ENCODE peak calls at places on chromosome 9, in six cellular contexts. One of them, this sample, is unnamed.

GRCh38 chr9:135771401-135772051 is 69.5 kb downstream of the KCNT1 start:
- DNase-seq in WTC11: no peak
- DNase-seq in endothelial cell: no peak
- DNase-seq in MCF 10A: no peak
- DNase-seq in Peyer's patch: no peak
- DNase-seq in sigmoid colon: no peak
- DNase-seq in this sample: no peak

GRCh38 chr9:87390361-87390760 is 107.3 kb upstream of the DAPK1 start:
- DNase-seq in WTC11: no peak
- DNase-seq in endothelial cell: no peak
- DNase-seq in MCF 10A: no peak
- DNase-seq in Peyer's patch: no peak
- DNase-seq in sigmoid colon: no peak
- DNase-seq in this sample: no peak

GRCh38 chr9:35760651-35761050 is 6.6 kb upstream of the MSMP start:
- DNase-seq in WTC11: no peak
- DNase-seq in endothelial cell: peak; percentile 28
- DNase-seq in MCF 10A: peak; percentile 59
- DNase-seq in Peyer's patch: no peak
- DNase-seq in sigmoid colon: no peak
- DNase-seq in this sample: no peak

GRCh38 chr9:130211548-130212226 is 39.5 kb downstream of the NCS1 start:
- DNase-seq in WTC11: no peak
- DNase-seq in endothelial cell: no peak
- DNase-seq in MCF 10A: no peak
- DNase-seq in Peyer's patch: no peak
- DNase-seq in sigmoid colon: no peak
- DNase-seq in this sample: no peak

GRCh38 chr9:126682928-126683697 is 69.4 kb downstream of the LMX1B start:
- DNase-seq in WTC11: no peak
- DNase-seq in endothelial cell: no peak
- DNase-seq in MCF 10A: no peak
- DNase-seq in Peyer's patch: no peak
- DNase-seq in sigmoid colon: no peak
- DNase-seq in this sample: peak; percentile 64

GRCh38 chr9:21681641-21682040 is 120.8 kb upstream of the MTAP start:
- DNase-seq in WTC11: no peak
- DNase-seq in endothelial cell: no peak
- DNase-seq in MCF 10A: peak; percentile 31
- DNase-seq in Peyer's patch: no peak
- DNase-seq in sigmoid colon: no peak
- DNase-seq in this sample: no peak

GRCh38 chr9:114513952-114514267 is 8.6 kb upstream of the WHRN start:
- DNase-seq in WTC11: no peak
- DNase-seq in endothelial cell: no peak
- DNase-seq in MCF 10A: no peak
- DNase-seq in Peyer's patch: no peak
- DNase-seq in sigmoid colon: no peak
- DNase-seq in this sample: no peak

GRCh38 chr9:100600511-100601079 is 22.7 kb downstream of the CAVIN4 start:
- DNase-seq in WTC11: no peak
- DNase-seq in endothelial cell: no peak
- DNase-seq in MCF 10A: no peak
- DNase-seq in Peyer's patch: no peak
- DNase-seq in sigmoid colon: no peak
- DNase-seq in this sample: no peak

GRCh38 chr9:74078647-74079046 is 418.5 kb upstream of the RORB start:
- DNase-seq in WTC11: no peak
- DNase-seq in endothelial cell: no peak
- DNase-seq in MCF 10A: peak; percentile 35
- DNase-seq in Peyer's patch: no peak
- DNase-seq in sigmoid colon: no peak
- DNase-seq in this sample: no peak

GRCh38 chr9:18699749-18700148 is 225.8 kb downstream of the ADAMTSL1 start:
- DNase-seq in WTC11: no peak
- DNase-seq in endothelial cell: no peak
- DNase-seq in MCF 10A: peak; percentile 11
- DNase-seq in Peyer's patch: no peak
- DNase-seq in sigmoid colon: no peak
- DNase-seq in this sample: no peak

GRCh38 chr9:99474186-99474585 is 252.1 kb downstream of the SEC61B start:
- DNase-seq in WTC11: no peak
- DNase-seq in endothelial cell: no peak
- DNase-seq in MCF 10A: no peak
- DNase-seq in Peyer's patch: no peak
- DNase-seq in sigmoid colon: no peak
- DNase-seq in this sample: no peak

GRCh38 chr9:1738511-1739100 is 276.5 kb upstream of the SMARCA2 start:
- DNase-seq in WTC11: no peak
- DNase-seq in endothelial cell: no peak
- DNase-seq in MCF 10A: no peak
- DNase-seq in Peyer's patch: no peak
- DNase-seq in sigmoid colon: no peak
- DNase-seq in this sample: no peak

GRCh38 chr9:1726993-1727759 is 288.0 kb upstream of the SMARCA2 start:
- DNase-seq in WTC11: peak; percentile 22
- DNase-seq in endothelial cell: peak; percentile 10
- DNase-seq in MCF 10A: peak; percentile 5
- DNase-seq in Peyer's patch: no peak
- DNase-seq in sigmoid colon: no peak
- DNase-seq in this sample: no peak

GRCh38 chr9:1729631-1730030 is 285.5 kb upstream of the SMARCA2 start:
- DNase-seq in WTC11: no peak
- DNase-seq in endothelial cell: no peak
- DNase-seq in MCF 10A: no peak
- DNase-seq in Peyer's patch: no peak
- DNase-seq in sigmoid colon: no peak
- DNase-seq in this sample: no peak

GRCh38 chr9:1732670-1733069 is 282.5 kb upstream of the SMARCA2 start:
- DNase-seq in WTC11: no peak
- DNase-seq in endothelial cell: no peak
- DNase-seq in MCF 10A: peak; percentile 36
- DNase-seq in Peyer's patch: no peak
- DNase-seq in sigmoid colon: no peak
- DNase-seq in this sample: no peak
- TF ChIP-seq CTCF in WTC11: no peak
- TF ChIP-seq CTCF in endothelial cell: no peak
- TF ChIP-seq CTCF in MCF 10A: peak; percentile 36
- TF ChIP-seq CTCF in Peyer's patch: no peak
- TF ChIP-seq CTCF in sigmoid colon: no peak
- TF ChIP-seq CTCF in this sample: no peak

DNA sequence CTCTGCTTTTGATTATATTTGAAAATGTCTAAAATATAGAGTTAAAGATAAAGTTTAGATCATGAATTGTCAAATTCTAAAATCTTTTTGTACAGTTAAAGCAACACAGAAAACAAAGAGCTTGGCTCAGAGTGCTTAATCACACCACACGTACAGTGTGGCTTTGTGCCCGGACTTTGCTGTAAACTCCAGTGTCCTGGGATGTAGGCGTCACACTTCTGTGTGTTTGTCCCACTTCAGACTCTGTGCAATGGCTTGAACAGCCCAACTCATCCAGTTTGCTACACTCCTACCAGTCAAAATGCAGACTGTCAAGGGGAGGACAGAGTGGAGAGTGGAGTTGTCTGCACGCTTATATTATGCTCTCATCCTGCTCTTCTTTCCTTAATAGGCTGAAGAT is 45.3 kb downstream of the SMARCA2 start:
- DNase-seq in WTC11: no peak
- DNase-seq in endothelial cell: no peak
- DNase-seq in MCF 10A: no peak
- DNase-seq in Peyer's patch: no peak
- DNase-seq in sigmoid colon: no peak
- DNase-seq in this sample: no peak
- TF ChIP-seq CTCF in WTC11: no peak
- TF ChIP-seq CTCF in endothelial cell: no peak
- TF ChIP-seq CTCF in MCF 10A: no peak
- TF ChIP-seq CTCF in Peyer's patch: no peak
- TF ChIP-seq CTCF in sigmoid colon: no peak
- TF ChIP-seq CTCF in this sample: no peak

GRCh38 chr9:128456613-128457061 is 831 bp downstream of the ODF2 start:
- DNase-seq in WTC11: peak; percentile 68
- DNase-seq in endothelial cell: peak; percentile 33
- DNase-seq in MCF 10A: peak; percentile 78
- DNase-seq in Peyer's patch: peak; percentile 74
- DNase-seq in sigmoid colon: peak; percentile 86
- DNase-seq in this sample: peak; percentile 72
- TF ChIP-seq CTCF in WTC11: no peak
- TF ChIP-seq CTCF in endothelial cell: no peak
- TF ChIP-seq CTCF in MCF 10A: no peak
- TF ChIP-seq CTCF in Peyer's patch: no peak
- TF ChIP-seq CTCF in sigmoid colon: no peak
- TF ChIP-seq CTCF in this sample: no peak

GRCh38 chr9:26856413-26857032 is 36.1 kb downstream of the CAAP1 start:
- DNase-seq in WTC11: peak; percentile 46
- DNase-seq in endothelial cell: peak; percentile 50
- DNase-seq in MCF 10A: peak; percentile 76
- DNase-seq in Peyer's patch: no peak
- DNase-seq in sigmoid colon: no peak
- DNase-seq in this sample: peak; percentile 36
- TF ChIP-seq CTCF in WTC11: peak; percentile 48
- TF ChIP-seq CTCF in endothelial cell: peak; percentile 64
- TF ChIP-seq CTCF in MCF 10A: peak; percentile 83
- TF ChIP-seq CTCF in Peyer's patch: peak; percentile 78
- TF ChIP-seq CTCF in sigmoid colon: no peak
- TF ChIP-seq CTCF in this sample: peak; percentile 68

GRCh38 chr9:77756449-77756848 is 108.3 kb upstream of the GNA14 start:
- DNase-seq in WTC11: no peak
- DNase-seq in endothelial cell: no peak
- DNase-seq in MCF 10A: no peak
- DNase-seq in Peyer's patch: no peak
- DNase-seq in sigmoid colon: no peak
- DNase-seq in this sample: no peak
- TF ChIP-seq CTCF in WTC11: no peak
- TF ChIP-seq CTCF in endothelial cell: no peak
- TF ChIP-seq CTCF in MCF 10A: no peak
- TF ChIP-seq CTCF in Peyer's patch: no peak
- TF ChIP-seq CTCF in sigmoid colon: no peak
- TF ChIP-seq CTCF in this sample: no peak

GRCh38 chr9:70602364-70603019 is 188.0 kb upstream of the KLF9 start:
- DNase-seq in WTC11: peak; percentile 52
- DNase-seq in endothelial cell: peak; percentile 49
- DNase-seq in MCF 10A: peak; percentile 83
- DNase-seq in Peyer's patch: no peak
- DNase-seq in sigmoid colon: peak; percentile 85
- DNase-seq in this sample: peak; percentile 52

GRCh38 chr9:70603020-70603411 is 188.6 kb upstream of the KLF9 start:
- DNase-seq in WTC11: no peak
- DNase-seq in endothelial cell: no peak
- DNase-seq in MCF 10A: no peak
- DNase-seq in Peyer's patch: no peak
- DNase-seq in sigmoid colon: no peak
- DNase-seq in this sample: no peak

GRCh38 chr9:70600479-70600878 is 186.0 kb upstream of the KLF9 start:
- DNase-seq in WTC11: no peak
- DNase-seq in endothelial cell: no peak
- DNase-seq in MCF 10A: peak; percentile 18
- DNase-seq in Peyer's patch: no peak
- DNase-seq in sigmoid colon: peak; percentile 82
- DNase-seq in this sample: no peak

GRCh38 chr9:70597886-70598285 is 183.4 kb upstream of the KLF9 start:
- DNase-seq in WTC11: no peak
- DNase-seq in endothelial cell: no peak
- DNase-seq in MCF 10A: no peak
- DNase-seq in Peyer's patch: no peak
- DNase-seq in sigmoid colon: no peak
- DNase-seq in this sample: no peak

DNA sequence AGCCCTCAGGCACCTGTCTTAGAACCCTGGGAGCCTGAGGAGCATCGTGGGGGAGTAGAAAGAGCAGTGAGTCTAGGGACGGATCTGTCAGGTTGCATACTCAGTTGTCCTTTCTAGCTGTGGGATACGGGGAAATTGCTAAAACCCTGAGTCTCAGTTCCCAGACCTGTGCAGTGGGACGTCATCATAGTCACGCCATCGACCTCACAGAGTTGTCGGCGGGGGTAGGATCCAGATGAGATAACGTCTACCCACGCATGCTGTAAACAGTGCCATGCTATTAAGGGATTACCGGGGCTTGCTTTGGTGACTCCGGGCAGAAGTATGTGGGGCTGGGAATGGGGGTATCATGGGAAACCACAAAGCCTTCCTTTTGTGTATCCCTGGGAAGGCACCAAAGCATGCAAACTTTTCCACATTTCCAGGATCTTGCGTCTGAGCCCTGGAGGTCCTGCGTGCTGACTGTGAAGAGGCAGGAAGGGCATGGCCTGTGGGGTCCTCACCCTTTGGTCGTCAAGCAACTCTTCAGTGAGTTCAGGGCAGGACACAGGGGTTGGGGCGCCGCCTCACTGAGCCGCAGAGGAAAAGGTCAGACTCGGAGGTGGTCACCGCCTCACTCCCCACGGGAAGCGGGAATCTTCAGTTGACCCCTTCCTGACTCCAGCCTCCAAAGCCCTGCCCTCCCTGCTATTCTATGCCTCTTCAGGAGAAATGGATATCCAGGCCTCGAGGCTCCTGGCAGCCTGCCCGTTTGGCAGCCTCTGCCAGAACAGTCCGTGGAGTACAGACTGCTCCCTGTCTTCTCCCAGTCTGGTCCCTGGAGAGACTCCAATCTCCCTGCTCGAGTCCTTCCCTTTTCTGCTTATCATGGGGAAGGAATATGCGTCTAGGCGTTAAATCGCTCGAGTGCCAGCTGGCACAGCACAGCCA is 186.8 kb upstream of the KLF9 start:
- DNase-seq in WTC11: no peak
- DNase-seq in endothelial cell: no peak
- DNase-seq in MCF 10A: peak; percentile 94
- DNase-seq in Peyer's patch: peak; percentile 82
- DNase-seq in sigmoid colon: peak; percentile 99
- DNase-seq in this sample: peak; percentile 19
- TF ChIP-seq CTCF in WTC11: no peak
- TF ChIP-seq CTCF in endothelial cell: no peak
- TF ChIP-seq CTCF in MCF 10A: no peak
- TF ChIP-seq CTCF in Peyer's patch: no peak
- TF ChIP-seq CTCF in sigmoid colon: no peak
- TF ChIP-seq CTCF in this sample: no peak

DNA sequence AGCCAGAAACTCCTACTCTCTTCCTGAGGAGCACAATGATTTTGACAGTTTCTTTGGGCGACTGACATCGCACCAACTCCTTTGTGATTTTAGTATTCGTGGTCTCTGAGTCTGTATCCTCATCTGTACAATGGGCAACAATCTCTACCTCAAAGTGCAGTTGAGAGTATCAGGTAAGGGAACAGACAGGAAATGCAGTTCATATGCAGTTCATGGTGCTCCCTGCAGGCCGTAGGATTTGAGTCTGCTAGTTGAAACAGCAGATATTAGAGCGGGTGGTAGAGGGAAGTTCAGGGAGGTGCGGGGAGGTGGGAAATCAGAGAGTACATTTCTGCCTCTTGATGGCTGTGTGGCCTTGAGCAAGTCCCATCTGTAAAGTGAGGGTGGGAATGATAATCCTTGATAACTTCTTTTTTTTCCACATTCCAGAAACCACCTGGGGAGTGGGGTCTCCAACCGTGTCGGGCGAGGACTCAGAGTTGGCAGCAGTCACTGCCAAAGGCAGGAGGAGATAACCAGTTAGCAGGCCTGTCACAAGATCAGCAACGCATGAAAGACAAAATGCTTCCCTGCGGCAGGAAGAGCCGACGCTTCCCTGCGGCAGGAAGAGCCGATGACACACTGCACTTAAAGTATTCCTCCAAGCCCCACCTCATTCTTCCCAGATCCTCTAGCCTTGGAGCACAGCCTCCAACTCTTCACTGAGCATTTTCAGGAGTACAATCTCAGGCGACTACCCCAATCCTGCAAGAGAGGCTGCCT is 6.0 kb upstream of the NEK6 start:
- DNase-seq in WTC11: no peak
- DNase-seq in endothelial cell: no peak
- DNase-seq in MCF 10A: peak; percentile 58
- DNase-seq in Peyer's patch: peak; percentile 26
- DNase-seq in sigmoid colon: peak; percentile 58
- DNase-seq in this sample: no peak
- TF ChIP-seq CTCF in WTC11: no peak
- TF ChIP-seq CTCF in endothelial cell: no peak
- TF ChIP-seq CTCF in MCF 10A: no peak
- TF ChIP-seq CTCF in Peyer's patch: no peak
- TF ChIP-seq CTCF in sigmoid colon: no peak
- TF ChIP-seq CTCF in this sample: no peak